ENCODE peak calls at places on chromosomes 6 and 20, in four cellular contexts. One of them, this sample, is unnamed.

GRCh38 chr6:77657365-77657764 is 4.5 kb downstream of the MEI4 start:
- DNase-seq in GM23248: no peak
- DNase-seq in IMR-90: no peak
- DNase-seq in lower lobe of right lung: no peak
- DNase-seq in this sample: no peak

GRCh38 chr20:46293084-46293483 is 15.2 kb downstream of the CDH22 start:
- DNase-seq in IMR-90: peak; percentile 52
- DNase-seq in lower lobe of right lung: no peak
- DNase-seq in GM23248: peak; percentile 58
- DNase-seq in this sample: no peak

GRCh38 chr20:53547664-53548239 is 45.9 kb downstream of the ZNF217 start:
- DNase-seq in GM23248: peak; percentile 86
- DNase-seq in lower lobe of right lung: no peak
- DNase-seq in IMR-90: peak; percentile 76
- DNase-seq in this sample: peak; percentile 18

GRCh38 chr6:126020305-126021050 is 34.1 kb downstream of the TRMT11 start:
- DNase-seq in GM23248: no peak
- DNase-seq in lower lobe of right lung: no peak
- DNase-seq in IMR-90: peak; percentile 25
- DNase-seq in this sample: no peak

GRCh38 chr20:266604-267562 is 9.4 kb downstream of the DEFB132 start:
- DNase-seq in GM23248: peak; percentile 83
- DNase-seq in lower lobe of right lung: peak; percentile 93
- DNase-seq in IMR-90: peak; percentile 62
- DNase-seq in this sample: no peak

GRCh38 chr20:62745279-62745958 is 36.8 kb downstream of the NTSR1 start:
- DNase-seq in GM23248: no peak
- DNase-seq in lower lobe of right lung: peak; percentile 23
- DNase-seq in IMR-90: no peak
- DNase-seq in this sample: no peak

GRCh38 chr6:14876778-14877613 is 368.9 kb upstream of the JARID2 start:
- DNase-seq in GM23248: peak; percentile 86
- DNase-seq in IMR-90: peak; percentile 94
- DNase-seq in lower lobe of right lung: no peak
- DNase-seq in this sample: no peak

GRCh38 chr6:160430741-160431140 is 82.6 kb downstream of the SLC22A3 start:
- DNase-seq in lower lobe of right lung: no peak
- DNase-seq in IMR-90: no peak
- DNase-seq in GM23248: peak; percentile 2
- DNase-seq in this sample: no peak

GRCh38 chr20:53827996-53828672 is 234.5 kb upstream of the ZNF217 start:
- DNase-seq in GM23248: peak; percentile 92
- DNase-seq in IMR-90: peak; percentile 98
- DNase-seq in lower lobe of right lung: no peak
- DNase-seq in this sample: peak; percentile 83

GRCh38 chr6:40582892-40583291 is 4.3 kb downstream of the LRFN2 start:
- DNase-seq in GM23248: no peak
- DNase-seq in IMR-90: no peak
- DNase-seq in lower lobe of right lung: no peak
- DNase-seq in this sample: no peak

GRCh38 chr6:125198285-125199009 is 44.9 kb downstream of the TPD52L1 start:
- DNase-seq in IMR-90: no peak
- DNase-seq in GM23248: no peak
- DNase-seq in lower lobe of right lung: no peak
- DNase-seq in this sample: no peak

GRCh38 chr6:13466304-13467215 is 20.8 kb downstream of the GFOD1 start:
- DNase-seq in GM23248: peak; percentile 29
- DNase-seq in IMR-90: no peak
- DNase-seq in lower lobe of right lung: no peak
- DNase-seq in this sample: no peak

GRCh38 chr6:101534821-101535220 is 141.3 kb downstream of the GRIK2 start:
- DNase-seq in IMR-90: peak; percentile 19
- DNase-seq in lower lobe of right lung: no peak
- DNase-seq in GM23248: peak; percentile 9
- DNase-seq in this sample: no peak

GRCh38 chr6:32664827-32665362 is 1.6 kb downstream of the HLA-DQB1 start:
- DNase-seq in lower lobe of right lung: peak; percentile 85
- DNase-seq in IMR-90: no peak
- DNase-seq in GM23248: peak; percentile 25
- DNase-seq in this sample: no peak

GRCh38 chr6:165850434-165851019 is 187.5 kb upstream of the PDE10A start:
- DNase-seq in IMR-90: peak; percentile 57
- DNase-seq in GM23248: peak; percentile 68
- DNase-seq in lower lobe of right lung: peak; percentile 75
- DNase-seq in this sample: no peak

GRCh38 chr6:111747791-111748190 is 125.5 kb downstream of the FYN start:
- DNase-seq in lower lobe of right lung: no peak
- DNase-seq in GM23248: no peak
- DNase-seq in IMR-90: no peak
- DNase-seq in this sample: no peak

GRCh38 chr6:19964115-19964514 is 126.9 kb downstream of the ID4 start:
- DNase-seq in lower lobe of right lung: no peak
- DNase-seq in IMR-90: no peak
- DNase-seq in GM23248: no peak
- DNase-seq in this sample: no peak

GRCh38 chr20:62258499-62259293 is 20.4 kb downstream of the OSBPL2 start:
- DNase-seq in IMR-90: peak; percentile 85
- DNase-seq in GM23248: peak; percentile 95
- DNase-seq in lower lobe of right lung: no peak
- DNase-seq in this sample: peak; percentile 44

GRCh38 chr20:25269833-25270170 is 21.9 kb downstream of the PYGB start:
- DNase-seq in GM23248: no peak
- DNase-seq in lower lobe of right lung: peak; percentile 17
- DNase-seq in IMR-90: no peak
- DNase-seq in this sample: no peak

GRCh38 chr6:23036401-23036983 is 467.1 kb downstream of the HDGFL1 start:
- DNase-seq in IMR-90: peak; percentile 5
- DNase-seq in GM23248: no peak
- DNase-seq in lower lobe of right lung: no peak
- DNase-seq in this sample: no peak

GRCh38 chr6:158334534-158334933 is 22.3 kb downstream of the TULP4 start:
- DNase-seq in IMR-90: no peak
- DNase-seq in GM23248: no peak
- DNase-seq in lower lobe of right lung: no peak
- DNase-seq in this sample: no peak

GRCh38 chr6:47044418-47044817 is 2.3 kb upstream of the ADGRF1 start:
- DNase-seq in IMR-90: no peak
- DNase-seq in lower lobe of right lung: no peak
- DNase-seq in GM23248: no peak
- DNase-seq in this sample: no peak

GRCh38 chr20:21184810-21185209 is 58.9 kb downstream of the KIZ start:
- DNase-seq in GM23248: peak; percentile 24
- DNase-seq in IMR-90: peak; percentile 25
- DNase-seq in lower lobe of right lung: no peak
- DNase-seq in this sample: no peak

GRCh38 chr6:110563711-110564110 is 87.3 kb upstream of the SLC22A16 start:
- DNase-seq in IMR-90: no peak
- DNase-seq in lower lobe of right lung: no peak
- DNase-seq in GM23248: no peak
- DNase-seq in this sample: no peak

GRCh38 chr20:17898548-17898994 is 70.0 kb downstream of the SNX5 start:
- DNase-seq in IMR-90: peak; percentile 75
- DNase-seq in lower lobe of right lung: peak; percentile 70
- DNase-seq in GM23248: peak; percentile 85
- DNase-seq in this sample: no peak

GRCh38 chr6:8392569-8392968 is 42.8 kb downstream of the SLC35B3 start:
- DNase-seq in lower lobe of right lung: no peak
- DNase-seq in IMR-90: no peak
- DNase-seq in GM23248: no peak
- DNase-seq in this sample: no peak

GRCh38 chr6:137588472-137588871 is 94.3 kb upstream of the OLIG3 start:
- DNase-seq in IMR-90: no peak
- DNase-seq in GM23248: no peak
- DNase-seq in lower lobe of right lung: no peak
- DNase-seq in this sample: no peak

DNA sequence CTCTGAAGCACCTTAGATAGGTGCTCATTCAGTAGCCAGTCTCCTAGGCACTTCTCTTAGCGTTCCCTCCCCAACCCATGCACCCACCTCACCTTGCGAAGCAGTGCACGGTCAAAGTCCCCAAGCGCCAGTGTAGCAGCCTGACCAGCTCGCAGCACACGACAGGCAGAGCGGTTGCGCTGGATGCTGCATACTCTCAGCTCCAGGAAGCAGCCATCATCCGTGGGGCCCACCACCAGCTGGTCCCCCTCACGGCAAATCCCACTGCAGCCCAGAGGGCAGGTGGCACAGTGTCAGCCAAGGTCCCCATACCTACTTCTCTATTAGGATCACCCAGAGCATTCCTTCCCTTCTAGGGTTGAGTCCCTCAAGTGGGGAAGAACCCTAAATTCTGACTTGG is 6.5 kb downstream of the GTPBP2 start:
- DNase-seq in IMR-90: no peak
- DNase-seq in GM23248: no peak
- DNase-seq in lower lobe of right lung: no peak
- DNase-seq in this sample: no peak
- H3K36me3 ChIP-seq in IMR-90: peaks cover 61% of the 10 kb centered on the region
- H3K36me3 ChIP-seq in GM23248: peaks cover 59% of the 10 kb centered on the region
- H3K36me3 ChIP-seq in lower lobe of right lung: peaks cover 79% of the 10 kb centered on the region
- H3K36me3 ChIP-seq in this sample: peaks cover 50% of the 10 kb centered on the region

GRCh38 chr20:36904690-36905089 is 28.8 kb downstream of the TLDC2 start:
- DNase-seq in IMR-90: no peak
- DNase-seq in lower lobe of right lung: no peak
- DNase-seq in GM23248: no peak
- DNase-seq in this sample: no peak
- H3K4me3 ChIP-seq in IMR-90: no peak overlapping the region
- H3K4me3 ChIP-seq in lower lobe of right lung: no peak overlapping the region
- H3K4me3 ChIP-seq in GM23248: no peak overlapping the region
- H3K4me3 ChIP-seq in this sample: no peak overlapping the region

GRCh38 chr6:33874136-33874535 is 70.3 kb upstream of the MLN start:
- DNase-seq in GM23248: no peak
- DNase-seq in IMR-90: no peak
- DNase-seq in lower lobe of right lung: no peak
- DNase-seq in this sample: no peak
- H3K27me3 ChIP-seq in GM23248: peaks cover 10% of the 10 kb centered on the region
- H3K27me3 ChIP-seq in IMR-90: peaks cover 73% of the 10 kb centered on the region
- H3K27me3 ChIP-seq in lower lobe of right lung: no peaks in the 10 kb centered on the region
- H3K27me3 ChIP-seq in this sample: peaks cover 13% of the 10 kb centered on the region

DNA sequence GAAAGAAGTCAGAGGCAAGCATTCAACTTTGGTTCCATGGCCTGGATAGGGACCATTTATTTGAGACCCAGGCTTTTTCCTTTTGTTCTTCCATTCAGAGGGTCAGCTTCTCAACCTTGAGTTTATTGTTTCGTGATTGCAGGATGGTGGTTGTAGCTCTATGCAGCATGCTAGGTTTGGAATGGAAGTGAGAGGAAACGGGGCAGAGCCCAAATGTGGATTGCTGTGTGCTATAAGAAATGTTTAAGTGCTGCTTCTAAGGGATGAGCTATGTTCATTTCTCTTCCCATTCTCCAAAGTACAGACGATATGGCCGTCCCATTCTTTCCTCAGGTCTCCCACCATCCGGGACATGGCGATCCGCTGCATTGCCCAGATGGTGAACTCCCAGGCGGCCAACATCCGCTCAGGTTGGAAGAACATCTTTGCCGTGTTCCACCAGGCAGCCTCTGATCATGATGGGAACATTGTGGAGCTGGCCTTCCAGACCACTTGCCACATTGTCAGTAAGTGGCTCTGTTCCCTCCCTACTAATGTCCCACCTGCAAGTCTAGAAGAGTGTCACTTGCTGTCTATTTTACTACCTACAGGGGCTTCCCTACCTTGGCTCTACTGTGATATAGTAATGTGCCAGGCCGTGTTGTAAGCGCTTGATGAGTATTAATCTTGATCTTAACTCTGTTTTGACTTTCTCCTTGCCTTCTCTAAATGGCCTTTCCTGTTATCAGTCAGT is 36.0 kb upstream of the CSE1L start:
- DNase-seq in lower lobe of right lung: no peak
- DNase-seq in GM23248: no peak
- DNase-seq in IMR-90: no peak
- DNase-seq in this sample: no peak
- H3K36me3 ChIP-seq in lower lobe of right lung: peaks cover 98% of the 10 kb centered on the region
- H3K36me3 ChIP-seq in GM23248: peaks cover 53% of the 10 kb centered on the region
- H3K36me3 ChIP-seq in IMR-90: peaks cover 47% of the 10 kb centered on the region
- H3K36me3 ChIP-seq in this sample: peaks cover 17% of the 10 kb centered on the region

DNA sequence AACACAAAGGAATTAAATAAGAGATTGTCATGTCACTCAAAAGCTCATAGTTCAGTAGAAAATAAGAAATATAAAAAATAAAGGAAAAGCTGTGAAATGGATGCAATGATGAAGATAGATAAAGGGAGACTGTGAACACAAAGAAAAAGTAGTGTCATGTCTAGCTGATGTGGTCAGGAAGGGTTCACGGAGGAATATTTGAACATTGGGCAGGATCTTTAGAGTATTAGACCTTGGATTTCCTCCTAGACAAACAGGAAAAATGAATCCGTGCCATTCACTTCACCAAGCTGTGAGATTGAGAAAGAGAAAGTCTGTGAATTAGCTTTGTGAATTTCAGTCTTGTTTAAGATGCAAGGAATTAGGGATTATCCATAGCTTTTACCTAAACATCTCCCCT is 414.4 kb upstream of the PLCB4 start:
- DNase-seq in IMR-90: no peak
- DNase-seq in lower lobe of right lung: no peak
- DNase-seq in GM23248: no peak
- DNase-seq in this sample: no peak
- H3K4me3 ChIP-seq in IMR-90: no peak overlapping the region
- H3K4me3 ChIP-seq in lower lobe of right lung: no peak overlapping the region
- H3K4me3 ChIP-seq in GM23248: no peak overlapping the region
- H3K4me3 ChIP-seq in this sample: no peak overlapping the region

DNA sequence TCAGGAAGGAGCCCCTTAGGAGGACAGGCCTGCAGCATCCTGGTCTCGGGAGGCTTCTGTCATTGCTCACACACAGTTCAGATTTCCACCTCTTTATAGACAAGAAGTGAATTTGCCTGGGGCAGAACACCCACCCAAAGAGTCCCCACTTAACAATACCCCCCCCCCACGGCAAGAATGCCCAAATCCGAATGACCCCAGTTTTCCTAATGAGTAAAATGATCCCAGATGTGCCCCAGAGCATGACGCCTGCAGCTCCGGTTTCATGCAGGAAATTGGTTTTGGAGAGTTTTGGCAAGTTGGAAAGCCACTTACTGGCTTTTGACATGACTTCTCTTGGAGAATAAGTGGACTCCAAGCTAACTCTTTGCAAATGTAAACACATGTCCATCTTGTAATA is 24.0 kb downstream of the EDN3 start:
- DNase-seq in lower lobe of right lung: no peak
- DNase-seq in GM23248: no peak
- DNase-seq in IMR-90: no peak
- DNase-seq in this sample: no peak
- H3K27me3 ChIP-seq in lower lobe of right lung: peaks cover 19% of the 10 kb centered on the region
- H3K27me3 ChIP-seq in GM23248: peaks cover 4% of the 10 kb centered on the region
- H3K27me3 ChIP-seq in IMR-90: no peaks in the 10 kb centered on the region
- H3K27me3 ChIP-seq in this sample: no peaks in the 10 kb centered on the region

DNA sequence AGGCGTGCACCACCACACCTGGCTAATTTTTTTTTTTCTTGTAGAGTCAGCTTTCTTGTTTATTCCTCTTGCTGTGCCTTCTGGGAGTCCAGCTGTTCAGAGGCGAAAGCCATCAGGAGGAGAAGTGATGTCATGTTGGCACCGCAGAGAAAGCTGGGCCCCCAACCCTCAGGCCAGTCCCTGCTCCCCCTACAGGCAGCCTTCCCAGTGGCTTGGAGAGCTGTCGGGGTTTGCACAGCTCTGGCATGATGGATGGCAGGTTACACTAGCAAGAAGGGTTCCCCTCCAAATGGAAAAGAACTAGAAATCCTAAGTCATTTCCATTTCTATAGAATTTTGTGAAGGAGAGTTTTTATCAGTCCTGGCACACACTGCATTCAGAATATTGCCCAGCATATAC is 72.6 kb downstream of the C6orf52 start:
- DNase-seq in lower lobe of right lung: no peak
- DNase-seq in GM23248: no peak
- DNase-seq in IMR-90: no peak
- DNase-seq in this sample: no peak
- H3K36me3 ChIP-seq in lower lobe of right lung: peaks cover 29% of the 10 kb centered on the region
- H3K36me3 ChIP-seq in GM23248: no peaks in the 10 kb centered on the region
- H3K36me3 ChIP-seq in IMR-90: no peaks in the 10 kb centered on the region
- H3K36me3 ChIP-seq in this sample: no peaks in the 10 kb centered on the region